ENCODE peak calls at places on chromosomes 7 and 10, in five cellular contexts. N is neural progenitor cell, S is fibroblast of pulmonary artery, G is brain microvascular endothelial cell, V is endothelial cell of umbilical vein. A is an unnamed sample.

GRCh38 chr10:30256084-30256483 is 93.0 kb downstream of the MTPAP start:
- DNase-seq in G (no peak), N (no peak), V (no peak), S (no peak), A (no peak)

GRCh38 chr10:21095073-21095472 is 198.0 kb upstream of the NEBL start:
- DNase-seq in S (no peak), V (no peak), N (no peak), G (no peak), A (no peak)

GRCh38 chr7:90681336-90682019 is 85.4 kb downstream of the CDK14 start:
- DNase-seq in S (peak), V (no peak), N (no peak), G (no peak), A (no peak)

GRCh38 chr10:102837230-102837721 is at the start of gene CYP17A1:
- DNase-seq in S (peak), N (no peak), V (no peak), G (no peak), A (no peak)

GRCh38 chr10:29807407-29807806 is 172.6 kb upstream of the SVIL start:
- DNase-seq in N (no peak), G (peak), V (peak), S (peak), A (no peak)

GRCh38 chr10:27446091-27446918 is 57.8 kb upstream of the RAB18 start:
- DNase-seq in N (peak), V (peak), S (peak), G (peak), A (no peak)

GRCh38 chr7:22420973-22421635 is 64.2 kb upstream of the RAPGEF5 start:
- DNase-seq in N (no peak), S (peak), V (no peak), G (no peak), A (no peak)

GRCh38 chr10:101536800-101537199 is 51.3 kb downstream of the POLL start:
- DNase-seq in V (peak), G (no peak), S (peak), N (peak), A (no peak)

GRCh38 chr7:7125993-7126392 is 56.4 kb upstream of the C1GALT1 start:
- DNase-seq in V (no peak), G (no peak), N (no peak), S (no peak), A (no peak)

DNA sequence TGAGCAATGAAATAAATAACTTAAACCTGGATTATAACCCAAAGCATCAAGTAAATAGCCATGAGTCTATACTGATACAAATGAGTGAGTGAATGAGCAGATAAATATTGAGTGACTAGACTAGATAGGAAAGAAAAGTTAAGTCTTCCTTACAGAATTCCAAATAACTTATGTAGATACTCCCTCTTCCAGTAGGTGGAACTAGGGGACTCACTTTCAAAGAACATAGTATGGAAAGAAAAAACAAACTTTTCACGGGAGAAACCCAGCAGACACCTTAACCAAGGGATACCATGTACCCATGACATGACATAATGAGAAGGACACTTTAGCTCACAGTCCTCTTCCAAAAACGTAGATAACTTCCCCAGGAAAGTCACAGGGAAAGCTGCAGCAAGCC is 32.2 kb downstream of the CSGALNACT2 start:
- DNase-seq in G (no peak), S (peak), N (no peak), V (no peak), A (no peak)
- TF ChIP-seq CTCF in G (peak), S (peak), N (peak), V (no peak), A (peak)

GRCh38 chr7:142320883-142321282 is 63.0 kb upstream of the PRSS58 start:
- DNase-seq in N (no peak), V (no peak), S (no peak), G (no peak), A (no peak)

GRCh38 chr7:142319970-142320369 is 62.1 kb upstream of the PRSS58 start:
- DNase-seq in S (no peak), N (no peak), V (no peak), G (no peak), A (no peak)

GRCh38 chr7:142321391-142321790 is 63.5 kb upstream of the PRSS58 start:
- DNase-seq in G (no peak), N (no peak), S (no peak), V (no peak), A (no peak)

GRCh38 chr7:142327555-142327954 is 69.7 kb upstream of the PRSS58 start:
- DNase-seq in N (peak), V (no peak), G (no peak), S (no peak), A (no peak)

DNA sequence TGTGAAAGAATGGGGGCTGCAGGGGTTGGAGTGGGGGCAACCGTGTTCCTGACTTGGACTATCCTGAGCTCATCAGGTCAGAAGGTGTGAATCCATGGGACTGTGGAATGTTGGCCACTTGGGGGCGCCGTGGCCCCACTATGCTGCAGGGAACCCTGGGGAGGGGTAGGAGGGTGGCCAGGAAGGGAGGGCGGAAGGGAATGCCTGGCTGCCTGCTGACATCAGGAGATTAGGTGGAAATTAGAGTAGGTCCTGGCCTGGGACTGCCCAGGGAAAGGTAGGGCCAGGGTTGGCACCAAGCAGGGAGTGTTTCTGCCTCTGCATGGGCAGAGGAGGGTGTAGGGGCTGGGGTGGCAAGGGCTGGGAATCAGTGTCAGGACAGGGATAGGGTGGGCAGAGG is 65.8 kb upstream of the PRSS58 start:
- DNase-seq in G (no peak), S (no peak), V (no peak), N (peak), A (no peak)
- TF ChIP-seq CTCF in G (peak), S (no peak), V (no peak), N (peak), A (peak)

DNA sequence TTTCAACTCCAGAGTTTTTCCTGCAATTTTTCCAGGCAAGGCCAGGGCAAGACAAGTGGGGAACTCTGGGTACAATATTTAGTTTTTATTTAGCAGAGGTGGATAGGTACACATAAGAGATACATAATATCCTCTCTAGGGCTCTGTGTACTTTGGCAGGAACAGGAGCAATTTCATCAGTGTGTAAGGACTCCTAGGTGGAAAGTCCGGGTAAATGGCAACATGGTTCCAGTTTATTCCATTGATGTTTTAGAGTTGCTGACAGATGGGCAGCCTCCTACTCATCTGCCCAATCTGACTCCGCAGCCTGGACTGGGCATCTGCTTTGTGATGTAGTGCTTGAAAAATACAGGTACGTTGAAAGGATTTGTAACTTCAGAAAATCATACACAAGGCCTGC is 5.8 kb downstream of the PON1 start:
- DNase-seq in V (no peak), N (no peak), G (no peak), S (no peak), A (no peak)
- TF ChIP-seq CTCF in V (no peak), N (no peak), G (no peak), S (no peak), A (no peak)

DNA sequence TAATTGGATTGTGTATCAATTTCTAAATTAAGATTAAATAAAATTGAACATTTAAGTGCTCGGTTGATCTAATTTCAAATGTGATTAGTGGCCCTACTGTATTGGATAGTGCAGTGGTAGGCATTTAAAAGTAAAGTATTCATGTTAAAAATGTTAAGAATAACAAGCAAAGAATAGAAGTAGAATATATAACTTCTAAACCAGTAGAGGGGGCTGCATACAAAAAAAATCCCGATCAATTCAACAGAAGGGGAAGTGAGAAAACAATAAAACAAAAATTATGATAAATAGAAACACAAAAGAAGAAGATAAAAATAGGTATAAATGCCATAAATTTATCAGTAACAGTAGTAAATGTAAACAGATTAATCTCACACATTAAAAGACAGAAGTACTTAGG is 24.9 kb upstream of the WDFY4 start:
- DNase-seq in N (peak), S (peak), G (no peak), V (peak), A (no peak)
- TF ChIP-seq CTCF in N (peak), S (peak), G (no peak), V (peak), A (peak)

DNA sequence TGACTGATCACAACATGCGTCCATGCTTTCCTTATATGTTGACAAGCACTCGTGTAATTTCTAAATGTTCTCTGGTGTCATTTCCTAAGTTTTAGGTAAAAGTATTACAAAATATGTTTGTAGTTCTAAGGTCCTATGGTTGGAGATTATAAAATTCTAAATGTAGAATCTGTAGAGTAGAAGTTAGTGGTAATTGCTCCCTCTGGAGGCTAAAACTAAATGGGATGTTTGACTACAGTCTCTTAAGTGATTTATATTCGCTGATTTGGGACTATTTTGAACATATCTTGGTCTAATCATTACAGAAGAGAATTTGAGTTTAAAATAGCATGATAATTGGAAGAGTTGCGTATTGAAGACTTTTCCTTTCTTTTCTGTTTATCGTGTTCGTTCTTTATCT is 74.1 kb downstream of the ZMYND11 start:
- DNase-seq in V (peak), G (peak), N (no peak), S (peak), A (no peak)
- TF ChIP-seq CTCF in V (peak), G (peak), N (peak), S (peak), A (peak)

DNA sequence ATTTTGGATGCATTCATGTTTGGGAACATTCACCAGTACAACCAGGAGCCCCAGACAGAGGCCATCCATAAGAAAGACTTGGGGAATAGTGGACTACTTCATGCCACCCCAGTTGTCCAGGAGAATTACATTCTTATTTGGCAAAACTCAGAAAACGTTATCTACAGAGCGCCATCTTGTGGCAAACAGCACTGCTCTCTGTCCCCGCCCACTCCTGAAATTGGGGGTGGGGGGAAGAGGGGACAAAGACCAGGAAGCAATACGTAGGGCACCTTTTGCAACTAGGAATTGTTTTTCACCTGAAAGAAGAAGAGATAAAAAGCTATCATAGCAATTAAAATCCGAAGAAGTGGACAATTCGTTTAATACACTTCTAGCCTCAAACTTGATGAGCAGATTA is 134.6 kb upstream of the MGMT start:
- DNase-seq in N (peak), S (peak), G (no peak), V (peak), A (no peak)
- TF ChIP-seq CTCF in N (peak), S (peak), G (peak), V (peak), A (peak)

GRCh38 chr10:83605783-83606182 is 533.5 kb upstream of the GHITM start:
- DNase-seq in V (no peak), G (no peak), S (no peak), N (no peak), A (no peak)

GRCh38 chr10:83606275-83606674 is 533.0 kb upstream of the GHITM start:
- DNase-seq in V (no peak), G (no peak), N (peak), S (peak), A (no peak)

GRCh38 chr10:83612050-83612449 is 527.3 kb upstream of the GHITM start:
- DNase-seq in N (no peak), S (peak), G (peak), V (peak), A (no peak)

GRCh38 chr10:83603708-83604107 is 535.6 kb upstream of the GHITM start:
- DNase-seq in N (no peak), S (peak), V (peak), G (peak), A (no peak)

GRCh38 chr10:83607959-83608745 is 531.2 kb upstream of the GHITM start:
- DNase-seq in V (peak), G (no peak), N (no peak), S (peak), A (no peak)
- TF ChIP-seq CTCF in V (no peak), G (no peak), N (no peak), S (no peak), A (peak)

A was measured in type B pancreatic cell.